ENCODE peak calls at places on chromosomes 1 and 21, in five cellular contexts. Q is ovary, H is NT2/D1, P is coronary artery, X is heart left ventricle. U is an unnamed sample.

GRCh38 chr21:35284199-35284598 is 235.1 kb upstream of the RUNX1 start:
- DNase-seq in Q (peak), H (no peak), P (no peak), X (peak), U (no peak)

GRCh38 chr1:3065396-3065795 is 3.6 kb upstream of the PRDM16 start:
- DNase-seq in Q (no peak), H (no peak), P (peak), X (peak), U (no peak)

GRCh38 chr1:182317489-182318180 is 74.0 kb downstream of the GLUL start:
- DNase-seq in Q (no peak), H (no peak), P (no peak), X (no peak), U (no peak)

GRCh38 chr21:24204641-24205040 is 1402.6 kb downstream of the MRPL39 start:
- DNase-seq in Q (no peak), H (no peak), P (no peak), X (no peak), U (no peak)

GRCh38 chr1:43068911-43069310 is 103.2 kb downstream of the EBNA1BP2 start:
- DNase-seq in Q (no peak), H (no peak), P (no peak), X (no peak), U (no peak)

GRCh38 chr1:110152133-110152785 is 2.0 kb downstream of the SLC6A17 start:
- DNase-seq in Q (no peak), H (no peak), P (no peak), X (no peak), U (peak)

GRCh38 chr1:241186716-241187115 is 170.3 kb downstream of the RGS7 start:
- DNase-seq in Q (no peak), H (no peak), P (no peak), X (no peak), U (no peak)

GRCh38 chr1:235329139-235329808 is 904 bp downstream of the GGPS1 start:
- DNase-seq in Q (peak), H (peak), P (peak), X (peak), U (no peak)

GRCh38 chr1:50697440-50698421 is 262.3 kb downstream of the FAF1 start:
- DNase-seq in Q (no peak), H (no peak), P (no peak), X (no peak), U (no peak)

GRCh38 chr1:114979278-114979891 is 50.2 kb upstream of the TSHB start:
- DNase-seq in Q (peak), H (peak), P (no peak), X (peak), U (peak)

GRCh38 chr1:93692983-93693591 is 11.4 kb upstream of the BCAR3 start:
- DNase-seq in Q (no peak), H (no peak), P (no peak), X (no peak), U (no peak)

GRCh38 chr1:93995837-93996526 is 86.8 kb upstream of the GCLM start:
- DNase-seq in Q (no peak), H (no peak), P (no peak), X (no peak), U (no peak)

GRCh38 chr1:41664861-41665640 is 180.6 kb upstream of the EDN2 start:
- DNase-seq in Q (no peak), H (peak), P (no peak), X (no peak), U (no peak)

GRCh38 chr1:12464627-12465056 is 153.4 kb downstream of the DHRS3 start:
- DNase-seq in Q (no peak), H (no peak), P (peak), X (no peak), U (peak)

GRCh38 chr1:197423006-197423405 is 155.0 kb downstream of the CRB1 start:
- DNase-seq in Q (no peak), H (no peak), P (no peak), X (no peak), U (peak)

GRCh38 chr1:43445618-43446387 is 7.9 kb downstream of the HYI start:
- DNase-seq in Q (no peak), H (no peak), P (peak), X (peak), U (no peak)

GRCh38 chr1:33391669-33392068 is 39.2 kb downstream of the PHC2 start:
- DNase-seq in Q (no peak), H (no peak), P (no peak), X (no peak), U (no peak)

GRCh38 chr1:55584521-55585401 is 369.6 kb upstream of the USP24 start:
- DNase-seq in Q (peak), H (no peak), P (no peak), X (no peak), U (no peak)

GRCh38 chr1:68327414-68327813 is 95.1 kb upstream of the WLS start:
- DNase-seq in Q (no peak), H (no peak), P (no peak), X (no peak), U (peak)

GRCh38 chr1:246311461-246311860 is 195.6 kb downstream of the SMYD3 start:
- DNase-seq in Q (no peak), H (no peak), P (no peak), X (no peak), U (no peak)

GRCh38 chr1:118116909-118117308 is 68.1 kb downstream of the SPAG17 start:
- DNase-seq in Q (no peak), H (no peak), P (no peak), X (no peak), U (no peak)

GRCh38 chr1:79874289-79874688 is 867.8 kb upstream of the ADGRL4 start:
- DNase-seq in Q (no peak), H (no peak), P (no peak), X (no peak), U (no peak)

GRCh38 chr1:59669752-59670312 is 144.9 kb upstream of the HOOK1 start:
- DNase-seq in Q (no peak), H (peak), P (no peak), X (peak), U (no peak)

GRCh38 chr1:66617362-66617761 is 83.4 kb downstream of the SGIP1 start:
- DNase-seq in Q (no peak), H (no peak), P (no peak), X (no peak), U (no peak)

GRCh38 chr1:22279735-22280134 is 136.8 kb upstream of the WNT4 start:
- DNase-seq in Q (no peak), H (no peak), P (no peak), X (no peak), U (no peak)

DNA sequence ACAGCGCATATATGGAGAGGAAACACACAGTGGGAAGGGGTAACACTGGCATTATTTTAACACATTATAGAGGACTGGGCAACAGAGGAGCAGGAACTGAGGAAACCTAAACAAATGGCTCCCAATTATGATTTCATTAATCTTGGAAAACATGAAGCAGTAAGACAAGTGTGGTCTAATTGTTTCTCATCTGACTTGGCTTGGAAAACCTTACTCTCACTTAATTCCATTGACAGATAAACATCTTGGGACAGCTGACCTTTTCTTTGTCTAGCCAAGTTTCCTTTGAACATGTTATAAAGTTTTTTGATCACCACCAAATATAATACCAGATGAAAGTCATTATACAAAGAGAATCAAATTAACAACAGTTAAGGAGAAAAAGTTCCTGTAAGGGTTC is 50.2 kb downstream of the ALG14 start:
- DNase-seq in Q (no peak), H (no peak), P (no peak), X (no peak), U (no peak)
- H3K4me3 ChIP-seq in Q (no peak), H (no peak), P (peak), X (no peak), U (no peak)

GRCh38 chr1:24318988-24319863 is at the start of gene GRHL3:
- DNase-seq in Q (no peak), H (no peak), P (no peak), X (no peak), U (no peak)
- H3K4me3 ChIP-seq in Q (no peak), H (peak), P (no peak), X (no peak), U (peak)

GRCh38 chr1:35708179-35708891 is 10.3 kb downstream of the C1orf216 start:
- DNase-seq in Q (no peak), H (no peak), P (no peak), X (no peak), U (no peak)
- H3K4me3 ChIP-seq in Q (peak), H (peak), P (peak), X (peak), U (peak)

GRCh38 chr1:89959719-89960118 is 35.2 kb upstream of the ZNF326 start:
- DNase-seq in Q (no peak), H (peak), P (no peak), X (no peak), U (no peak)
- H3K4me3 ChIP-seq in Q (no peak), H (no peak), P (no peak), X (no peak), U (no peak)

GRCh38 chr1:173409613-173410012 is 67.5 kb upstream of the PRDX6 start:
- DNase-seq in Q (peak), H (no peak), P (no peak), X (peak), U (peak)

GRCh38 chr1:173410794-173411236 is 66.3 kb upstream of the PRDX6 start:
- DNase-seq in Q (no peak), H (no peak), P (no peak), X (no peak), U (no peak)

GRCh38 chr1:173410133-173410793 is 66.9 kb upstream of the PRDX6 start:
- DNase-seq in Q (no peak), H (no peak), P (no peak), X (no peak), U (no peak)

GRCh38 chr1:173407846-173408245 is 69.3 kb upstream of the PRDX6 start:
- DNase-seq in Q (no peak), H (no peak), P (no peak), X (no peak), U (no peak)

GRCh38 chr1:173408886-173409285 is 68.2 kb upstream of the PRDX6 start:
- DNase-seq in Q (no peak), H (no peak), P (no peak), X (no peak), U (no peak)
- H3K4me3 ChIP-seq in Q (no peak), H (no peak), P (no peak), X (no peak), U (no peak)

DNA sequence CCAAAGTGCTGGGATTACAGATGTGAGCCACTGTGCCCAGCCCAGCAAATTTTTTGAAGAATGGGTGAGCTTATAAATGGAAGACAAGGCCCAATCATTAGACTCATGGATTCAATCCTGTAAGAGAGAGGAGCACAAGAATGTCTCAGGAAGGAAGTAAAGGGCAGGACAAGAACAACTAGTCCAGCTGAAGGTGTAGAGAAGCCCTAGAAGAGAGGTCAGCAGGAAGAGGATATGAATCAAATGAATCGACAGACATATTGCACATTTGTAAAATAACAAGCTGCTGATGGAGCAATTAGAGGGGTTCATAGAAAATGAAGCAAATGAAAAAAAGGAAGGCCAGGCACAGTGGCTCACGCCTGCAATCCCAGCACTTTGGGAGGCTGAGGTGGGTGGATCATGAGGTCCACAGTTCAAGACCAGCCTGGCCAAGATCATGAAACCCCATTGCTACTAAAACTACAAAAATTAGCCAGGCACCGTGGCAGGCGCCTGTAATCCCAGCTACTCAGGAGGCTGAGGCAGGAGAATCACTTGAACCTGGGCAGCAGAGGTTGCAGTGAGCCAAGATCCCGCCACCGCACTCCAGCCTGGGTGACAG is 74.9 kb downstream of the MIS18A start:
- DNase-seq in Q (no peak), H (no peak), P (no peak), X (no peak), U (no peak)
- H3K4me3 ChIP-seq in Q (no peak), H (no peak), P (no peak), X (no peak), U (no peak)

DNA sequence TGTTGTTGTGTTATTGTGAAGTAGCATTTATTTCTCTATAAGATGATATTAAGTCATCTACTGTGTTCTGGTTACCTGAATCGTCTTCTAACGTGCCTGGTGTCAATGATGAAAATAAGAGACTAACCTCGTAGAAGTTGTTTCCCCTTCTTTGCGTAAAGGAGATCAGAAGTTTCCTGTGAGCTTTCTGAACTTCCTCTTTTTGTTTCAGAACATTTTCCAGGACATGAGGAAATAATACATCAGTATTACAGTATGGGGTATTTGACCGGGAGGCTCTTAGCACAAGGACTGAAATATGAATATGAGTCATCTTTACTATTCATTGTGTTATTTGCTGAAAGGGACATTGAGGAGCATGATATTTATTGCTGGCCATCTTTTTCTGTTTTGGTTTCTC is 1.3 kb downstream of the ST6GALNAC3 start:
- DNase-seq in Q (no peak), H (no peak), P (no peak), X (no peak), U (no peak)
- H3K4me3 ChIP-seq in Q (no peak), H (no peak), P (peak), X (peak), U (no peak)

DNA sequence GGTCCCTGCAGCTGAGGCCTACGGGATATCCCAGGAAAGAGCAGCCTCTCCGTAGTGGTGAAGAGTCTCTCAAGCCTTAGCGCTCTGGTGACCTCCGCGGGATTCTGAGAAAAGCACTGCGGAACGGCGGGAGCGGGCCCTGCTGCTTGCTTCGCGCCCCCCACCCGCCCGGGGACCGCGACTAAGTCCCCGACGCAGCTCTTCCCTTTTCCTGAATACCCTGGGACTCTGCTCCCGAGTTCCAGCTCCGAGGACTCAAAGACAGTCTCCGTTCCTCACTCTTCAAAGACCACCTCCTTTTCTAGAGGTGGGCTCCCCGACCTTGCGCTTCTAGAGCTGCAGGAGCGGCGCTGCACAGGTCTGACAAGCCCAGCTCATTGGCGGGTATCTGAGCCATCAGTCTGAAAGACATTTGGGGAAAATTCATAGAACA is 3.6 kb upstream of the PRRX1 start:
- DNase-seq in Q (no peak), H (peak), P (no peak), X (no peak), U (no peak)
- H3K4me3 ChIP-seq in Q (no peak), H (peak), P (no peak), X (no peak), U (no peak)

GRCh38 chr1:45321444-45321843 is 5.3 kb upstream of the HPDL start:
- DNase-seq in Q (no peak), H (no peak), P (no peak), X (no peak), U (no peak)

GRCh38 chr1:45319761-45320160 is 6.9 kb upstream of the HPDL start:
- DNase-seq in Q (no peak), H (no peak), P (no peak), X (no peak), U (no peak)

GRCh38 chr1:45325816-45326506 is 734 bp upstream of the HPDL start:
- DNase-seq in Q (no peak), H (no peak), P (no peak), X (no peak), U (no peak)

GRCh38 chr1:45326627-45327591 is at the start of gene HPDL:
- DNase-seq in Q (peak), H (no peak), P (no peak), X (peak), U (no peak)

GRCh38 chr1:45322486-45323040 is 4.1 kb upstream of the HPDL start:
- DNase-seq in Q (no peak), H (no peak), P (no peak), X (no peak), U (no peak)
- H3K4me3 ChIP-seq in Q (no peak), H (no peak), P (no peak), X (no peak), U (no peak)

GRCh38 chr1:164861632-164862031 is 302.6 kb downstream of the PBX1 start:
- DNase-seq in Q (no peak), H (no peak), P (peak), X (no peak), U (no peak)

GRCh38 chr1:164855930-164856329 is 296.9 kb downstream of the PBX1 start:
- DNase-seq in Q (no peak), H (peak), P (no peak), X (no peak), U (no peak)

GRCh38 chr1:164858233-164858632 is 299.2 kb downstream of the PBX1 start:
- DNase-seq in Q (no peak), H (no peak), P (peak), X (peak), U (no peak)

GRCh38 chr1:164853146-164853545 is 294.2 kb downstream of the PBX1 start:
- DNase-seq in Q (no peak), H (no peak), P (no peak), X (no peak), U (no peak)

GRCh38 chr1:164857439-164857838 is 298.5 kb downstream of the PBX1 start:
- DNase-seq in Q (no peak), H (no peak), P (no peak), X (no peak), U (no peak)
- H3K4me3 ChIP-seq in Q (no peak), H (no peak), P (no peak), X (no peak), U (no peak)

U was measured in skeletal muscle cell.